ENCODE peak calls at places on chromosomes 1 and 21, in six cellular contexts. A, O, G, Q, V and S are unnamed samples.

GRCh38 chr1:225688345-225688744 is 35.4 kb upstream of the ENAH start:
- DNase-seq in Q (no peak), V (no peak), G (no peak), A (no peak), O (no peak), S (no peak)

GRCh38 chr1:52842643-52843310 is at the start of gene ZYG11A:
- DNase-seq in Q (peak), A (peak), O (no peak), G (peak), V (peak), S (peak)

GRCh38 chr1:110600716-110601115 is 5.4 kb downstream of the KCNA2 start:
- DNase-seq in Q (no peak), V (no peak), A (no peak), O (no peak), G (no peak), S (no peak)

GRCh38 chr21:42570841-42571387 is 57.3 kb downstream of the SLC37A1 start:
- DNase-seq in Q (peak), O (no peak), G (no peak), A (peak), V (no peak), S (peak)

GRCh38 chr1:190474587-190475305 is 2.9 kb downstream of the BRINP3 start:
- DNase-seq in A (peak), O (no peak), V (no peak), G (no peak), Q (no peak), S (no peak)

GRCh38 chr1:55716610-55717009 is 501.4 kb upstream of the USP24 start:
- DNase-seq in Q (no peak), A (no peak), G (no peak), V (peak), O (no peak), S (no peak)

GRCh38 chr1:28144203-28145135 is 32.0 kb downstream of the PTAFR start:
- DNase-seq in Q (no peak), G (no peak), A (no peak), O (peak), V (peak), S (no peak)

GRCh38 chr1:85295654-85296053 is 19.2 kb upstream of the BCL10 start:
- DNase-seq in A (no peak), G (no peak), Q (no peak), O (no peak), V (no peak), S (no peak)

GRCh38 chr1:43272161-43272560 is 2.4 kb downstream of the TMEM125 start:
- DNase-seq in G (no peak), Q (no peak), O (no peak), A (no peak), V (no peak), S (no peak)

GRCh38 chr1:114755006-114755936 is 2.5 kb downstream of the CSDE1 start:
- DNase-seq in O (no peak), V (no peak), G (no peak), A (no peak), Q (no peak), S (no peak)

GRCh38 chr1:51729824-51730284 is 113.0 kb downstream of the OSBPL9 start:
- DNase-seq in V (no peak), Q (no peak), O (no peak), A (peak), G (no peak), S (no peak)

GRCh38 chr1:39525366-39526165 is 34.1 kb downstream of the BMP8A start:
- DNase-seq in A (no peak), Q (no peak), G (no peak), V (no peak), O (no peak), S (no peak)

GRCh38 chr1:85611856-85612255 is 31.3 kb downstream of the CCN1 start:
- DNase-seq in O (peak), V (peak), A (peak), Q (peak), G (no peak), S (no peak)

GRCh38 chr1:217040696-217041095 is 317.5 kb upstream of the ESRRG start:
- DNase-seq in V (no peak), O (no peak), A (no peak), Q (no peak), G (no peak), S (no peak)

GRCh38 chr1:31302749-31303441 is 6.1 kb downstream of the ZCCHC17 start:
- DNase-seq in A (no peak), G (no peak), Q (no peak), V (no peak), O (no peak), S (no peak)

GRCh38 chr1:159908255-159908905 is 8.4 kb upstream of the CFAP45 start:
- DNase-seq in G (no peak), Q (no peak), V (no peak), A (no peak), O (no peak), S (no peak)

GRCh38 chr21:32340863-32341848 is 42.5 kb downstream of the MRAP start:
- DNase-seq in A (no peak), Q (no peak), G (no peak), V (no peak), O (no peak), S (no peak)

GRCh38 chr1:93615201-93616150 is 66.2 kb downstream of the BCAR3 start:
- DNase-seq in V (peak), A (no peak), O (no peak), G (no peak), Q (no peak), S (no peak)

GRCh38 chr1:64175639-64176038 is 27.8 kb upstream of the UBE2U start:
- DNase-seq in V (no peak), A (no peak), G (no peak), O (no peak), Q (no peak), S (no peak)

GRCh38 chr1:938088-938683 is 14.5 kb downstream of the SAMD11 start:
- DNase-seq in V (no peak), A (no peak), O (no peak), Q (peak), G (no peak), S (no peak)

GRCh38 chr1:87197156-87197555 is 131.5 kb upstream of the LMO4 start:
- DNase-seq in Q (no peak), V (no peak), G (no peak), A (no peak), O (no peak), S (no peak)

GRCh38 chr1:10530756-10531155 is 56.0 kb downstream of the PEX14 start:
- DNase-seq in V (peak), Q (no peak), G (no peak), A (no peak), O (no peak), S (no peak)

GRCh38 chr1:3543076-3544049 is 67.9 kb downstream of the MEGF6 start:
- DNase-seq in A (peak), O (no peak), G (no peak), V (peak), Q (peak), S (no peak)

GRCh38 chr1:33181038-33181861 is 593 bp downstream of the TRIM62 start:
- DNase-seq in V (peak), Q (peak), G (peak), O (no peak), A (peak), S (peak)

GRCh38 chr1:55962472-55962871 is 616.9 kb downstream of the PLPP3 start:
- DNase-seq in Q (no peak), O (no peak), A (no peak), V (no peak), G (no peak), S (no peak)

GRCh38 chr1:43358121-43358745 is 548 bp upstream of the CDC20 start:
- DNase-seq in Q (peak), V (no peak), A (peak), O (no peak), G (no peak), S (no peak)

GRCh38 chr1:35807614-35808375 is at the start of gene AGO4:
- DNase-seq in V (peak), G (peak), A (peak), O (no peak), Q (peak), S (peak)

GRCh38 chr1:117572546-117572945 is 33.3 kb upstream of the TENT5C start:
- DNase-seq in A (no peak), O (no peak), V (no peak), G (no peak), Q (no peak), S (no peak)

GRCh38 chr1:63148825-63149645 is 173.3 kb upstream of the FOXD3 start:
- DNase-seq in G (no peak), A (peak), V (peak), Q (peak), O (no peak), S (peak)

GRCh38 chr1:202213361-202214088 is 19.9 kb downstream of the LGR6 start:
- DNase-seq in A (peak), V (no peak), G (no peak), Q (peak), O (no peak), S (no peak)
- TF ChIP-seq CTCF in A (peak), V (peak), G (peak), Q (peak), O (peak), S (peak)

GRCh38 chr1:16235347-16235746 is 1.6 kb downstream of the CPLANE2 start:
- DNase-seq in G (no peak), A (no peak), Q (no peak), O (no peak), V (no peak), S (no peak)

GRCh38 chr1:16236495-16237342 is at the start of gene CPLANE2:
- DNase-seq in Q (peak), V (peak), O (peak), A (peak), G (peak), S (peak)

GRCh38 chr1:16237343-16237830 is 404 bp upstream of the CPLANE2 start:
- DNase-seq in V (no peak), G (no peak), Q (no peak), O (no peak), A (no peak), S (no peak)

GRCh38 chr1:16233431-16233830 is 3.6 kb downstream of the CPLANE2 start:
- DNase-seq in O (no peak), G (no peak), Q (no peak), V (no peak), A (no peak), S (no peak)

GRCh38 chr1:16236091-16236494 is 890 bp downstream of the CPLANE2 start:
- DNase-seq in V (no peak), A (peak), G (no peak), O (peak), Q (no peak), S (no peak)
- TF ChIP-seq CTCF in V (peak), A (peak), G (peak), O (peak), Q (no peak), S (peak)

GRCh38 chr21:45542242-45542666 is at the start of gene SLC19A1:
- DNase-seq in Q (peak), V (no peak), G (peak), A (peak), O (no peak), S (peak)
- TF ChIP-seq CTCF in Q (peak), V (peak), G (peak), A (peak), O (peak), S (peak)

GRCh38 chr1:20345419-20345818 is 54.7 kb downstream of the VWA5B1 start:
- DNase-seq in A (no peak), V (no peak), O (no peak), Q (no peak), G (no peak), S (no peak)
- TF ChIP-seq CTCF in A (no peak), V (no peak), O (no peak), Q (no peak), G (no peak), S (no peak)

DNA sequence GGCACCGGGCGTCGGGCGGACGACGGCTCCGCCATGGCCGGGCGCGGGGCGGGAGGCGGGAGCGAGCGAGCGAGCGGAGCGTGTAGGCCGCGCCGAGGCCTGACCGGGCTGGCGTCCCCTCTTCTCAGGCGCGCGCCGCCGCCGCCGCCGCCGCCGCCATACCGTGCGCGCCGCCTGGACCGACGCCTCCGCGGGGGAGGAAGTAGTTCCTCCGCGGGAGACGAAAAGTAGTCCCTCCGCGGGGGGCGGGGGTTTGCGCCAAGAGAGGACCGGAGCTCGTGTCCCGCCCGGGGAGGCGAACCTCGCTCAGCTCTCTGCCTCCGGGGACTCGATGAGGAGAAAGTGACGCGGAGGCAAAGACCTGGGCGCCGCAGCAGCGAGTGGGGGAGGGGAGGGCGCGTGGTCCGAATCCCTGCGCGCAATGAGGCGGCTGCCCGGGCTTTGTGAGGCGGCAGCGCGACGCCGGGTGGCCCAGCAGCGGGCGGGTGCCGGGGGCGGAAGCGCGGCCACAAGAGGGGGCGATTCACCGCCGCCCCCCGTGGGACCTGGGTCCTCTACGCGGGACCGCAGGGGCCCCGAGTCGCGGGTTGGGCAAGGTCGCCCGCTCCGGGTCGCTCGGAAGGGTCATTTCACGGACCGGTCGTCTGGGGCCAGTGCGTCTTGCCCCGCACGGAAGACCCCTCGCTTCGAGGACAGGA is at the start of gene BRWD1:
- DNase-seq in O (no peak), G (peak), Q (peak), A (peak), V (peak), S (peak)
- TF ChIP-seq CTCF in O (no peak), G (peak), Q (peak), A (peak), V (no peak), S (peak)